ENCODE peak calls at places on chromosome 6, in nine cellular contexts. L is PC-3; X is fibroblast of pulmonary artery; S is OCI-LY7; Q is CD8-positive, alpha-beta T cell; R is IMR-90; E is naive thymus-derived CD4-positive, alpha-beta T cell; N is right cardiac atrium; B is body of pancreas. I is an unnamed sample.

GRCh38 chr6:86859513-86859912 is 77.8 kb upstream of the HTR1E start:
- DNase-seq in L (no peak), Q (no peak), X (no peak), E (no peak), N (no peak), S (no peak), R (no peak), B (no peak), I (no peak)

GRCh38 chr6:115004982-115005381 is 662.2 kb upstream of the HS3ST5 start:
- DNase-seq in L (no peak), E (no peak), R (no peak), S (no peak), X (no peak), B (no peak), Q (no peak), N (no peak), I (no peak)

GRCh38 chr6:45200510-45200909 is 127.6 kb upstream of the RUNX2 start:
- DNase-seq in Q (no peak), B (no peak), E (no peak), N (no peak), L (no peak), R (no peak), X (no peak), S (no peak), I (no peak)

GRCh38 chr6:36721369-36722140 is 23.9 kb downstream of the RAB44 start:
- DNase-seq in L (no peak), R (no peak), E (no peak), N (no peak), B (no peak), Q (no peak), X (no peak), S (no peak), I (no peak)

GRCh38 chr6:142355481-142356174 is 53.8 kb downstream of the ADGRG6 start:
- DNase-seq in B (no peak), L (no peak), S (no peak), X (no peak), R (no peak), E (no peak), Q (no peak), N (no peak), I (peak)

GRCh38 chr6:19438566-19439353 is 398.4 kb upstream of the ID4 start:
- DNase-seq in X (no peak), Q (no peak), S (no peak), L (no peak), B (no peak), E (no peak), N (no peak), R (no peak), I (no peak)

GRCh38 chr6:99882151-99882702 is 111.8 kb downstream of the MCHR2 start:
- DNase-seq in E (no peak), R (no peak), B (no peak), S (no peak), Q (no peak), L (no peak), X (no peak), N (no peak), I (no peak)

GRCh38 chr6:152815230-152815922 is 64.8 kb downstream of the VIP start:
- DNase-seq in B (no peak), N (no peak), E (no peak), R (no peak), S (no peak), X (no peak), L (no peak), Q (no peak), I (no peak)

GRCh38 chr6:145137425-145137824 is 597.9 kb downstream of the EPM2A start:
- DNase-seq in N (no peak), L (peak), Q (no peak), E (no peak), R (peak), S (no peak), B (no peak), X (peak), I (peak)

GRCh38 chr6:142870787-142871371 is 74.1 kb downstream of the HIVEP2 start:
- DNase-seq in B (no peak), X (no peak), R (no peak), S (no peak), Q (no peak), N (no peak), E (no peak), L (no peak), I (peak)

GRCh38 chr6:52201046-52201445 is 14.9 kb downstream of the IL17A start:
- DNase-seq in L (no peak), Q (no peak), E (no peak), S (no peak), X (no peak), R (no peak), N (no peak), B (no peak), I (no peak)

GRCh38 chr6:74720923-74721322 is 484.9 kb downstream of the COL12A1 start:
- DNase-seq in N (no peak), L (peak), S (no peak), B (no peak), E (no peak), X (peak), R (no peak), Q (no peak), I (peak)

GRCh38 chr6:7219310-7219709 is 93.7 kb downstream of the SSR1 start:
- DNase-seq in S (no peak), N (peak), Q (no peak), X (peak), L (peak), R (peak), B (peak), E (no peak), I (peak)

GRCh38 chr6:165695736-165696515 is 32.9 kb upstream of the PDE10A start:
- DNase-seq in L (no peak), E (no peak), S (no peak), B (no peak), R (no peak), X (peak), N (no peak), Q (no peak), I (no peak)

GRCh38 chr6:87482382-87482781 is 9.6 kb downstream of the SLC35A1 start:
- DNase-seq in B (no peak), L (no peak), X (no peak), N (no peak), Q (no peak), E (no peak), R (no peak), S (no peak), I (no peak)

GRCh38 chr6:120556491-120556890 is 777.8 kb downstream of the TBC1D32 start:
- DNase-seq in R (no peak), S (no peak), B (no peak), N (no peak), X (no peak), L (no peak), E (no peak), Q (no peak), I (peak)

GRCh38 chr6:12584631-12585405 is 131.7 kb upstream of the PHACTR1 start:
- DNase-seq in R (no peak), N (peak), S (no peak), Q (no peak), B (no peak), X (peak), L (no peak), E (no peak), I (peak)

GRCh38 chr6:84362180-84362821 is 134.9 kb upstream of the CEP162 start:
- DNase-seq in X (no peak), L (no peak), B (no peak), S (no peak), E (no peak), Q (no peak), R (no peak), N (no peak), I (no peak)

GRCh38 chr6:42762950-42763349 is 17.0 kb upstream of the TBCC start:
- DNase-seq in B (no peak), R (no peak), L (no peak), S (no peak), N (no peak), X (no peak), Q (no peak), E (no peak), I (no peak)

GRCh38 chr6:43120938-43121913 is 45.1 kb downstream of the PTK7 start:
- DNase-seq in Q (no peak), N (peak), L (peak), R (peak), S (no peak), X (peak), E (no peak), B (peak), I (peak)

GRCh38 chr6:110034637-110035096 is 56.6 kb downstream of the GPR6 start:
- DNase-seq in N (no peak), S (no peak), R (no peak), Q (no peak), X (no peak), B (no peak), E (no peak), L (no peak), I (no peak)

GRCh38 chr6:89239338-89239737 is 22.2 kb upstream of the GABRR1 start:
- DNase-seq in B (no peak), X (no peak), L (no peak), S (peak), E (no peak), R (no peak), N (no peak), Q (no peak), I (no peak)

DNA sequence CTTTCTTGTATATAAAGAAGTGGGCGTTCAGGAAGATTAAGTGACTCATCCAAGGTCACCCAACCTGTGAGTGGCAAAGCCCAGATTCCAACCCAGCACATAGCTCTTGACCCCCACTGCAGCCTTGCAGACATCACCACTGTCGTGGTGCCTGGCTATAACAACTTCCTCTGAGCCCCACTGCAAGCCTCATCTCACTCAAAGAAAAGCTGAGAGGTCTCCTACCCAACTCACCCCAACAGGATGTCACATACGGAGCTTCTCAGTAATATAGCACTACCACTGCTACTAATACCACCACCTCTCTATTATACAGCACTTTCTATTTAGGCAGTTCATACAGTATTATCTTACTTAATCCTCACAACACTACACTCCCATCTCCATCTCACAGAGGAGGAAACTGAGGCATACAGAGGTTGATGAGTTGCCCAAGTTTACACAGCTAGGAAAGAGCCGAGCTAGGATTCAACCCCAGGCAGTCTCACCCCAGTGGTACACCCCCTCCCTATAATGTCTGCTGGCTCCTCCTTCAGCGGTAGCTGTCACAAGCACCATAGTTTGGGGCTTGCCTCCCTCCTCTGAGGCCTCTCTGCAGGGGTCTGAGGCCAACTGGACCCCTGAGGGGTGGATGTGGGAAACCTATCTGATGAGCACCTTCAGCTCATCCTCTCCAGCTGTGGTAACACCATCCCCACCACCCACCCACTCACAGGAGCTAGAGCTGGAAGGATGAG is 19.5 kb downstream of the TFEB start:
- DNase-seq in B (no peak), X (no peak), S (peak), L (no peak), R (no peak), E (no peak), Q (no peak), N (no peak), I (no peak)
- H3K4me3 ChIP-seq in B (no peak), X (no peak), S (peak), L (no peak), R (no peak), E (no peak), Q (no peak), N (no peak), I (no peak)

GRCh38 chr6:105992315-105992961 is 93.7 kb upstream of the PRDM1 start:
- DNase-seq in L (peak), E (peak), N (peak), Q (peak), S (peak), R (peak), X (peak), B (peak), I (peak)

GRCh38 chr6:105994522-105995402 is 91.4 kb upstream of the PRDM1 start:
- DNase-seq in B (peak), L (no peak), E (peak), R (peak), Q (no peak), N (peak), X (peak), S (peak), I (peak)

GRCh38 chr6:105991561-105992314 is 94.4 kb upstream of the PRDM1 start:
- DNase-seq in R (no peak), Q (peak), N (peak), L (peak), S (peak), B (peak), X (no peak), E (no peak), I (peak)

GRCh38 chr6:105993769-105994521 is 92.2 kb upstream of the PRDM1 start:
- DNase-seq in E (no peak), B (peak), R (peak), X (peak), N (peak), S (no peak), Q (peak), L (no peak), I (peak)

DNA sequence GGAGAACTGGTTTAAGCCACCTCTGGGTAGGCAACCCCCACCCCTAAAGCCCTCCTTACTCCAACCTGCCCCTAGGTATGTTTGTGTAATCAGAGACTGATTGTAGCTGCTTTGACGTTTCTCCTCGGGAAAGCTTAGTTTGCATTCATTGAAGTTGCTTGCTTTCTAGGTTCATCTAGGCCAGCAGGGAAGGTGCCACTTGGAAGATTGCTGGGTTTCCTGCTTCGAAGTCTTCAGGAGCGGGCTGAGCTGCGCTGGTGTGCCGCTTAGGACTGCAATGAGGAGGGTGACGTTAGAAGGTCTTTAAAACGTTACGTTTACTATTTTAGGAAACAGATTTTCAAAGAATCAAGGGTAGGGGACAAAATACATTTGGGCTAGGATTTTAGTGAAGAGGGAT is 92.8 kb upstream of the PRDM1 start:
- DNase-seq in E (no peak), R (peak), L (no peak), Q (no peak), S (no peak), N (no peak), X (no peak), B (no peak), I (no peak)
- H3K4me3 ChIP-seq in E (peak), R (peak), L (no peak), Q (peak), S (no peak), N (peak), X (no peak), B (no peak), I (no peak)

DNA sequence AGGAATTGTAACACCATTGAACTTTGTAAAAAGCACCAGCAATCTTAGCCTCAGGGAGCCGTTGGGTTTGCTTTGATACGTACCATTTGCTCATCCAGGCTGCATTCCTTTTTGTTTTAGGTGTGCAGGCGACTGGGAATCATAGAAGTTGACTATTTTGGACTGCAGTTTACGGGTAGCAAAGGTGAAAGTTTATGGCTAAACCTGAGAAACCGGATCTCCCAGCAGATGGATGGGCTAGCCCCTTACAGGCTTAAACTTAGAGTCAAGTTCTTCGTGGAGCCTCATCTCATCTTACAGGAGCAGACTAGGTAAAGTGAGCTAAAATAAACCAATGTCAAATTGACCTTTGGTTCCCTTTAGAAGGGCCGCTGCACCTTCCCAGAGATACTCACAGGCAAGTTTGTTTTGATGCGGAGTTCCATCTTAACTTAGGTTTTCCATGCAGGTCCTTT is 1.6 kb downstream of the MYLIP start:
- DNase-seq in B (peak), N (no peak), Q (no peak), S (peak), R (no peak), L (peak), E (no peak), X (no peak), I (peak)
- H3K4me3 ChIP-seq in B (peak), N (peak), Q (peak), S (peak), R (peak), L (peak), E (peak), X (peak), I (peak)

GRCh38 chr6:14824835-14825223 is 421.0 kb upstream of the JARID2 start:
- DNase-seq in L (no peak), Q (no peak), X (no peak), B (no peak), S (no peak), N (no peak), E (no peak), R (no peak), I (no peak)
- H3K4me3 ChIP-seq in L (no peak), Q (no peak), X (no peak), B (no peak), S (no peak), N (no peak), E (no peak), R (no peak), I (no peak)

DNA sequence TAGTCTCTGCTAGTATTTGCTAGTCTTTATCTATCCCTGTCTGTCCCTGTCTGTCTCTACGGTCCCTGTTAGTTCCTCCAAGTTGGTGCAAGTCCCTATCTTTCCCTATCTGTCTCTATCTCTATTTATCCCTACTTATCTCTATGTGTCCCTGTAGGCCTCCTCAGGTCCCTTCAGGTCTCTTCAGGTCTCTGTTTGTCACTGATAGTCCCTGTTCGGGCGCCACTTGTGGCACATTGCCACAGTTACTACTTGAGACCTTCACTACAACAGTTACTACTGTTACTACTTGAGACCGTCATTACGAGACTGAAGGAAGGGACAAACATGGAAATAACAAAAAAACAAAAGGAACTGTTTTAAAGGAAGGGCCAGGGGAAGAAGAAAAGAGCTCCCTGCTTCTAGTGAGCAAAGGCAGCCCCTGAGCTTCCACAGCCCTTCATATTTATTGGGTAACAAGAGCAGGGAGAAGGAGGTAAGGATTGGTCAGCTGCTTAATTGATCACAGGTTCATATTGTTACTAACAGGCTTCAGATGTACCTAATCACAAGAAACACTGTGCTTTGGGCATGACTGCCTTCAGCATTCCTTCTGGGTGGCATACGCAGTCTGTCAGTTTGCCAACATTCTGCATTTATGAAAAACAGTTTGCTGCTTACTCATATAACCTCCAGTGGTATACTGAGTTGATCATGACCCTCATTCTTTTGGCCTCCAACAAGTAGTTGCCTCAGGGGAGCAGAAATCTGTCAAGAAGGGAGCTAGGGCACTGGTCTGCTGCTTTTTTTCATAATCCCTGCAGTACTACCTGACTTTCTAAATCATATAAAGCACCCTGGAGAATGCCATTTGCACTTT is 8.4 kb downstream of the EPB41L2 start:
- DNase-seq in B (no peak), E (no peak), S (peak), Q (no peak), N (peak), L (peak), R (no peak), X (no peak), I (peak)
- H3K4me3 ChIP-seq in B (no peak), E (no peak), S (no peak), Q (no peak), N (no peak), L (no peak), R (no peak), X (no peak), I (no peak)

GRCh38 chr6:122753688-122754056 is 25.8 kb upstream of the FABP7 start:
- DNase-seq in S (no peak), R (no peak), E (no peak), X (no peak), N (no peak), Q (no peak), B (peak), L (no peak), I (no peak)
- H3K4me3 ChIP-seq in S (no peak), R (peak), E (no peak), X (no peak), N (no peak), Q (no peak), B (no peak), L (no peak), I (no peak)

DNA sequence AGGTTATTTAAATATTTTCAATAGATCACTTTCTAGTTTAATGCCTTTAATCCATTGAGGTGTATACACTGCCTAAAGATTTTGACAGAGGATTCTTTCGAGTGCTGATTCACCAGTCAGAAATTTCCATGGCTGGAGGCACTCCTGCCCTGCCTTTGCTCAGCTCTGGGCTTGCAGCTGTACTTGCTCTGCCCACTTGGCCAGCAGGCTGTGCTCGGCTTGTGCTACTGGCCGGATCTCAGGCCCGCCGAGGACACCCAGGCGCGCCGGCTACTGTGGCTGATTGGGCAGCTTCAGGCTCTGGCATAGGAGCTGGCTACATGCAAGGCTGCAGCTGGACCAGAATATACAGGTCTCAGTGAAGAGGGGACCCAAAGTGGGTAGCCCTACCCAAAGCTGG is 675.1 kb upstream of the MMS22L start:
- DNase-seq in X (peak), B (no peak), L (peak), R (no peak), E (no peak), N (no peak), Q (no peak), S (no peak), I (peak)
- H3K4me3 ChIP-seq in X (no peak), B (no peak), L (no peak), R (no peak), E (no peak), N (no peak), Q (no peak), S (no peak), I (no peak)

DNA sequence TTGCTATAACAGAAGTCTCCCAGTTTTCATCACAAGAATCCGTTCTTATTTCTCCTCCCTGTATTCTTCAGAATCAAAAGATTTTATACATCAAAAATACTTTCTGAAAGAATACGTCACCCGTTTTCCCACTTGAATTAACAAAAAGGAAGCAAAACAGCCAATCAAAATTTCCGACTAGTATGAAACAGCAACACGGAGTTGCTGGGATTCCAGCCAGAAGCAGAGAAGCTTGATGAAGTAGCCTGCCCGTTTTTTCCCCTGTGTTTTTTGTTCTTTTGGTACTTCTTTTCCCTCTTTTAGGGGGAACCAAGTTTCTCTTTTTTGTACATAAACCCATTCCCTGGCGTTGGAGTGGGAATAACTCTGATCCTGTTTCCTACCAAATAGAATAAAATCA is 14.6 kb downstream of the TXLNB start:
- DNase-seq in X (peak), E (no peak), N (peak), L (no peak), Q (no peak), S (peak), R (no peak), B (no peak), I (no peak)
- H3K4me3 ChIP-seq in X (no peak), E (no peak), N (no peak), L (no peak), Q (no peak), S (peak), R (no peak), B (no peak), I (no peak)